ENCODE peak calls at places on chromosomes 6 and 20, in five cellular contexts. K is left ventricle myocardium inferior, H is keratinocyte, X is HCT116, P is heart right ventricle. G is an unnamed sample. For H3K4me1, the result is how much of the 10 kb centered on the place peaks cover.

GRCh38 chr6:144722214-144722737 is 437.1 kb downstream of the UTRN start:
- DNase-seq in P (no peak), H (no peak), X (no peak), K (no peak), G (no peak)

GRCh38 chr20:44209691-44210421 is 715 bp downstream of the OSER1 start:
- DNase-seq in K (no peak), X (no peak), H (no peak), P (no peak), G (peak)

GRCh38 chr6:109396319-109396718 is 14.1 kb upstream of the CD164 start:
- DNase-seq in K (no peak), X (no peak), P (no peak), H (no peak), G (no peak)

GRCh38 chr6:11732036-11732545 is 46.5 kb downstream of the ADTRP start:
- DNase-seq in P (peak), K (peak), X (no peak), H (no peak), G (no peak)

GRCh38 chr20:49680475-49680874 is 33.2 kb downstream of the B4GALT5 start:
- DNase-seq in X (no peak), H (no peak), P (no peak), K (no peak), G (no peak)

GRCh38 chr6:145076110-145076841 is 659.0 kb downstream of the EPM2A start:
- DNase-seq in H (no peak), X (no peak), P (no peak), K (no peak), G (no peak)

GRCh38 chr20:59578602-59579403 is 25.5 kb upstream of the PHACTR3 start:
- DNase-seq in P (no peak), X (no peak), K (no peak), H (no peak), G (no peak)

GRCh38 chr6:30061766-30062458 is 847 bp downstream of the POLR1H start:
- DNase-seq in K (no peak), P (no peak), H (no peak), X (no peak), G (peak)

GRCh38 chr20:58811334-58811733 is 39.4 kb downstream of the GNAS-AS1 start:
- DNase-seq in K (no peak), P (no peak), H (no peak), X (no peak), G (no peak)

GRCh38 chr6:127154509-127154908 is 36.0 kb downstream of the RSPO3 start:
- DNase-seq in H (no peak), X (no peak), K (no peak), P (no peak), G (no peak)

GRCh38 chr6:39530201-39530759 is 194.9 kb downstream of the KIF6 start:
- DNase-seq in H (no peak), X (no peak), P (no peak), K (no peak), G (no peak)

GRCh38 chr6:83928286-83928685 is 68.8 kb downstream of the CYB5R4 start:
- DNase-seq in H (no peak), K (no peak), P (no peak), X (no peak), G (no peak)

GRCh38 chr6:159267165-159267564 is 98.0 kb downstream of the FNDC1 start:
- DNase-seq in X (no peak), H (peak), P (no peak), K (no peak), G (no peak)

GRCh38 chr6:63307581-63308246 is 12.1 kb downstream of the LGSN start:
- DNase-seq in X (peak), H (no peak), K (no peak), P (no peak), G (no peak)

GRCh38 chr20:20448891-20449290 is 81.0 kb downstream of the INSM1 start:
- DNase-seq in X (no peak), P (no peak), K (no peak), H (no peak), G (no peak)

GRCh38 chr6:80676386-80676785 is 569.9 kb downstream of the BCKDHB start:
- DNase-seq in K (no peak), P (no peak), H (no peak), X (no peak), G (no peak)

GRCh38 chr20:61977387-61977786 is 88.3 kb downstream of the TAF4 start:
- DNase-seq in P (no peak), H (no peak), X (no peak), K (no peak), G (no peak)

GRCh38 chr6:144745434-144745833 is 460.3 kb downstream of the UTRN start:
- DNase-seq in X (no peak), H (no peak), K (no peak), P (no peak), G (no peak)

GRCh38 chr20:45776931-45777330 is 14.8 kb downstream of the WFDC3 start:
- DNase-seq in P (no peak), X (no peak), K (no peak), H (no peak), G (no peak)

GRCh38 chr20:39474829-39475228 is 512.7 kb downstream of the DHX35 start:
- DNase-seq in H (no peak), X (no peak), K (no peak), P (no peak), G (no peak)

GRCh38 chr6:14856177-14856576 is 389.7 kb upstream of the JARID2 start:
- DNase-seq in K (peak), H (no peak), X (no peak), P (peak), G (no peak)

GRCh38 chr20:21575167-21575566 is 61.3 kb upstream of the NKX2-2 start:
- DNase-seq in K (no peak), P (no peak), X (no peak), H (no peak), G (no peak)

GRCh38 chr20:21571841-21572690 is 58.2 kb upstream of the NKX2-2 start:
- DNase-seq in X (no peak), P (no peak), H (no peak), K (no peak), G (no peak)

GRCh38 chr20:21570285-21570992 is 56.6 kb upstream of the NKX2-2 start:
- DNase-seq in H (no peak), K (no peak), P (no peak), X (no peak), G (no peak)

GRCh38 chr20:21574443-21574842 is 60.6 kb upstream of the NKX2-2 start:
- DNase-seq in P (no peak), X (no peak), H (no peak), K (no peak), G (no peak)

DNA sequence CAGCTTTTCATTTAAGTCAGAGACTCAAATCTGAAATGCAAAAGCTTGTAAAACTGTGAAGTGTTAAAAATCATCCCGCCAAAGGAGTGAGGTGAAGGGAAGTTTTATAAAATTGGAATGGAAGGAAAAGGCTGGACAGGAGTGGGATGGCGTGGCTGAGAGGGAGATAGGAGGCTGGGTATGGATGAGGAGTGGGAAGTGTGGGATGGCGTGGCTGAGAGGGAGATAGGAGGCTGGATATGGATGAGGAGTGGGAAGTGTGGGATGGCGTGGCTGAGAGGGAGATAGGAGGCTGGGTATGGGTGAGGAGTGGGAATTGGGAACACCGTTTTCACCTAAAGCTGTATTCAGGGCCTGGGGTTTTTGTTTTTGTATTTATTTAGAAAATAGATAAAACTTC is 59.4 kb upstream of the NKX2-2 start:
- DNase-seq in K (no peak), H (no peak), P (no peak), X (no peak), G (no peak)
- H3K4me1 ChIP-seq in K (under half), H (under half), P (under half), X (under half), G (under half)

DNA sequence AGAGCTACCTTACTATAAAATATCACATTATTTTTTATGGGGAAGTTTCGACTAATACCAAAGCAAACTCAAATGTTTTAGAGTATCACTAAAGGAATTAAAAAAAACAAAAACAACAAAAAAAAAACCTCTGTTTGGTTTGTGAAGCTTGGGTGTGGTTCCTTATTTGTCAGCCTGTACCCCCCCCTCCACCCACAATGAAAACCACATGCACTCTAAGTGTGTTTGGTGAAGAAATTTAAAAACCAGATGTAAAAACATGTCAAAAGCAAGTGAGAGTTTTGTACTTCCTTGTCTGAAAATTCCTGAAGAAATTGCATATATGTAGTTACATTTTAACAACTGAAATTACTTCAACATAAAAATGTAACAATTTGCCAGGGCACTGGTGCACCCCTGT is 3.1 kb downstream of the STK38 start:
- DNase-seq in K (no peak), P (no peak), X (no peak), H (no peak), G (peak)
- H3K27ac ChIP-seq in K (peak), P (peak), X (no peak), H (no peak), G (peak)

GRCh38 chr6:89051725-89052124 is 28.8 kb upstream of the PNRC1 start:
- DNase-seq in K (no peak), X (no peak), P (no peak), H (no peak), G (no peak)

GRCh38 chr6:89048985-89049384 is 31.6 kb upstream of the PNRC1 start:
- DNase-seq in X (no peak), K (no peak), P (no peak), H (no peak), G (no peak)

GRCh38 chr6:89048286-89048923 is 32.1 kb upstream of the PNRC1 start:
- DNase-seq in K (no peak), H (no peak), P (no peak), X (no peak), G (no peak)

GRCh38 chr6:89050155-89050554 is 30.4 kb upstream of the PNRC1 start:
- DNase-seq in P (peak), K (peak), H (no peak), X (no peak), G (no peak)

GRCh38 chr6:89050697-89051096 is 29.9 kb upstream of the PNRC1 start:
- DNase-seq in K (no peak), X (no peak), H (no peak), P (no peak), G (no peak)
- H3K4me1 ChIP-seq in K (under half), X (under half), H (under half), P (half or more), G (under half)

GRCh38 chr6:12785921-12786320 is 69.4 kb downstream of the PHACTR1 start:
- DNase-seq in P (no peak), K (no peak), H (no peak), X (no peak), G (no peak)

DNA sequence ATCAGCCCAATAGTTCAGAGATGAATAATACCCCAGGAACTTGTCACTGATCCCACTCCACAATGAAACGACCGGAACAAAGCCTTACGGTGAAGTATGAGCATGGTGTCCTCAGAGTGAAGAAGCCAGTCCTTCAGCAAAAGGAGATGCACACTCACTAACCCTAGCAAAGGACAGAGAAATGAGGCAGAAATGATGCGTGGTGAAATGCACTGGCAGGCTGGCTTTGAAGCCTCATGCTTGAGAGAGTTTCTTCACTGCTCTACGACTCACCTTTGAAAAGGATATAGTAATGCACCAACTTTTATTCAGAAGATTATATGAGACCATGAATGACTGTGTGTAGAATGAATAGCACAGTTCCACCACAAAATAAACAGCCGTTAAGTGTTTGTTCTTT is 74.8 kb downstream of the PHACTR1 start:
- DNase-seq in P (no peak), H (no peak), X (no peak), K (no peak), G (no peak)
- H3K27ac ChIP-seq in P (no peak), H (no peak), X (no peak), K (no peak), G (no peak)

G was measured in naive thymus-derived CD4-positive, alpha-beta T cell.